ENCODE peak calls at places on chromosomes 12 and 14, in eight cellular contexts. G is stimulated activated CD4-positive, alpha-beta T cell treated with anti-CD3 and anti-CD28 coated beads, TNF-alpha, amount 100 ng/mL, for 24 hours; V is amygdala; T is activated CD4-positive, CD25-positive, alpha-beta regulatory T cell treated with anti-CD3 and anti-CD28 coated beads, Interleukin-2, amount 50 U/mL, for 72 hours; U is stimulated activated CD8-positive, alpha-beta memory T cell treated with anti-CD3 and anti-CD28 coated beads, Interleukin-2, amount 100 ng/mL, for 1 hour; A is Kasumi-1; C is C1 segment of cervical spinal cord; J is adipocyte. H is an unnamed sample.

GRCh38 chr12:98188649-98189048 is 326.7 kb upstream of the TMPO start:
- DNase-seq in G (no peak), V (no peak), T (no peak), U (no peak), A (no peak), C (no peak), J (no peak), H (no peak)

GRCh38 chr12:716506-716905 is 35.9 kb upstream of the WNK1 start:
- DNase-seq in G (peak), V (no peak), T (no peak), U (no peak), A (no peak), C (no peak), J (no peak), H (peak)

GRCh38 chr12:34219046-34219770 is 196.9 kb downstream of the ALG10 start:
- DNase-seq in G (no peak), V (no peak), T (no peak), U (no peak), A (no peak), C (no peak), J (no peak), H (no peak)

GRCh38 chr14:64562432-64562831 is 12.7 kb downstream of the PPP1R36 start:
- DNase-seq in G (no peak), V (no peak), T (no peak), U (no peak), A (no peak), C (no peak), J (no peak), H (no peak)

GRCh38 chr14:58414845-58415244 is 12.5 kb downstream of the TIMM9 start:
- DNase-seq in G (no peak), V (no peak), T (no peak), U (no peak), A (no peak), C (no peak), J (no peak), H (no peak)

GRCh38 chr12:47095446-47096236 is 15.9 kb upstream of the AMIGO2 start:
- DNase-seq in G (no peak), V (no peak), T (no peak), U (no peak), A (no peak), C (no peak), J (peak), H (no peak)

GRCh38 chr12:77062846-77063461 is 2.4 kb downstream of the E2F7 start:
- DNase-seq in G (no peak), V (no peak), T (no peak), U (no peak), A (no peak), C (no peak), J (no peak), H (no peak)

GRCh38 chr14:51576899-51577298 is 74.8 kb upstream of the FRMD6 start:
- DNase-seq in G (no peak), V (no peak), T (no peak), U (no peak), A (no peak), C (no peak), J (peak), H (no peak)

GRCh38 chr14:63228221-63228620 is 24.0 kb downstream of the RHOJ start:
- DNase-seq in G (no peak), V (no peak), T (no peak), U (no peak), A (no peak), C (no peak), J (no peak), H (no peak)

GRCh38 chr12:119659289-119659897 is 8.5 kb upstream of the PRKAB1 start:
- DNase-seq in G (no peak), V (no peak), T (no peak), U (peak), A (peak), C (no peak), J (peak), H (peak)

GRCh38 chr14:55583942-55584468 is 4.0 kb downstream of the KTN1 start:
- DNase-seq in G (no peak), V (no peak), T (no peak), U (no peak), A (no peak), C (no peak), J (peak), H (peak)

GRCh38 chr12:67827820-67828383 is 161.3 kb upstream of the IFNG-AS1 start:
- DNase-seq in G (peak), V (no peak), T (no peak), U (no peak), A (no peak), C (no peak), J (peak), H (no peak)

GRCh38 chr12:71223139-71223538 is 65.3 kb upstream of the TSPAN8 start:
- DNase-seq in G (no peak), V (no peak), T (no peak), U (no peak), A (no peak), C (no peak), J (no peak), H (no peak)

GRCh38 chr12:106358410-106359241 is 1.1 kb downstream of the POLR3B start:
- DNase-seq in G (no peak), V (no peak), T (no peak), U (no peak), A (peak), C (peak), J (peak), H (peak)

GRCh38 chr12:77299910-77300772 is 234.8 kb upstream of the E2F7 start:
- DNase-seq in G (no peak), V (no peak), T (no peak), U (no peak), A (no peak), C (no peak), J (peak), H (no peak)

GRCh38 chr12:45235087-45236025 is 19.5 kb downstream of the ANO6 start:
- DNase-seq in G (no peak), V (no peak), T (no peak), U (no peak), A (peak), C (no peak), J (peak), H (no peak)

GRCh38 chr14:63362305-63362914 is 43.7 kb upstream of the GPHB5 start:
- DNase-seq in G (no peak), V (no peak), T (no peak), U (no peak), A (no peak), C (no peak), J (no peak), H (no peak)

GRCh38 chr14:96385385-96385784 is 6.5 kb upstream of the AK7 start:
- DNase-seq in G (no peak), V (no peak), T (no peak), U (no peak), A (no peak), C (no peak), J (no peak), H (no peak)

GRCh38 chr12:125092872-125093680 is 27.8 kb downstream of the AACS start:
- DNase-seq in G (no peak), V (no peak), T (no peak), U (no peak), A (no peak), C (no peak), J (no peak), H (peak)

GRCh38 chr12:11927311-11927935 is 143.3 kb upstream of the BCL2L14 start:
- DNase-seq in G (no peak), V (no peak), T (no peak), U (no peak), A (no peak), C (no peak), J (no peak), H (no peak)

GRCh38 chr12:6871052-6871957 is 1.8 kb downstream of the SPSB2 start:
- DNase-seq in G (no peak), V (no peak), T (peak), U (no peak), A (no peak), C (no peak), J (peak), H (peak)

GRCh38 chr12:105561981-105562726 is 231.7 kb downstream of the C12orf75 start:
- DNase-seq in G (no peak), V (no peak), T (no peak), U (no peak), A (no peak), C (no peak), J (peak), H (no peak)

GRCh38 chr12:67676624-67677023 is 28.1 kb downstream of the DYRK2 start:
- DNase-seq in G (no peak), V (no peak), T (no peak), U (no peak), A (no peak), C (no peak), J (no peak), H (no peak)

GRCh38 chr14:35222324-35222723 is 69.9 kb upstream of the PSMA6 start:
- DNase-seq in G (no peak), V (no peak), T (no peak), U (no peak), A (no peak), C (no peak), J (peak), H (no peak)

GRCh38 chr14:68566075-68566474 is 226.8 kb downstream of the ZFP36L1 start:
- DNase-seq in G (no peak), V (no peak), T (no peak), U (no peak), A (no peak), C (no peak), J (no peak), H (no peak)

GRCh38 chr12:69935651-69936100 is 110.6 kb downstream of the MYRFL start:
- DNase-seq in G (no peak), V (peak), T (no peak), U (no peak), A (peak), C (no peak), J (no peak), H (no peak)

GRCh38 chr12:96131230-96131788 is 62.9 kb upstream of the ELK3 start:
- DNase-seq in G (no peak), V (no peak), T (no peak), U (no peak), A (no peak), C (no peak), J (no peak), H (no peak)

GRCh38 chr12:64824500-64825142 is at the start of gene TBC1D30:
- DNase-seq in G (no peak), V (peak), T (no peak), U (no peak), A (peak), C (no peak), J (peak), H (no peak)

GRCh38 chr14:99266181-99267178 is 5.5 kb downstream of the BCL11B start:
- DNase-seq in G (peak), V (peak), T (peak), U (peak), A (peak), C (peak), J (peak), H (peak)

GRCh38 chr14:87131879-87132278 is 861.1 kb downstream of the GALC start:
- DNase-seq in G (no peak), V (no peak), T (no peak), U (no peak), A (peak), C (no peak), J (peak), H (no peak)

GRCh38 chr12:88623777-88624548 is 43.7 kb upstream of the KITLG start:
- DNase-seq in G (no peak), V (no peak), T (no peak), U (no peak), A (no peak), C (no peak), J (no peak), H (no peak)

H was measured in K562.